ENCODE peak calls at places on chromosome 17, in seven cellular contexts. W is NCI-H460; P is PC-9; K is activated CD4-positive, alpha-beta T cell treated with anti-CD3 and anti-CD28 coated beads, Interleukin-2, amount 50 U/mL, for 1 hour; F is mucosa of descending colon; S is SK-MEL-5; B is left cardiac atrium. G is an unnamed sample.

GRCh38 chr17:36616391-36617029 is 15.1 kb downstream of the MRM1 start:
- DNase-seq in S (no peak), B (no peak), K (no peak), P (no peak), F (no peak), W (no peak), G (no peak)

GRCh38 chr17:10286324-10286723 is 86.5 kb downstream of the MYH13 start:
- DNase-seq in P (no peak), S (no peak), W (no peak), B (no peak), K (no peak), F (no peak), G (no peak)

GRCh38 chr17:8223356-8224063 is 13.1 kb upstream of the AURKB start:
- DNase-seq in B (peak; percentile 78), S (peak; percentile 71), F (peak; percentile 81), P (peak; percentile 46), W (peak; percentile 58), K (peak; percentile 52), G (no peak)

GRCh38 chr17:35849469-35850348 is 19.0 kb downstream of the HEATR9 start:
- DNase-seq in P (no peak), S (peak; percentile 80), F (peak; percentile 64), K (peak; percentile 41), W (peak; percentile 70), B (no peak), G (peak; percentile 35)

GRCh38 chr17:79188048-79188447 is 113.4 kb downstream of the ENGASE start:
- DNase-seq in S (peak; percentile 71), B (no peak), P (no peak), K (no peak), W (peak; percentile 25), F (peak; percentile 32), G (peak; percentile 37)

GRCh38 chr17:79852748-79853147 is 13.5 kb upstream of the CBX4 start:
- DNase-seq in B (no peak), W (no peak), F (no peak), K (no peak), P (peak; percentile 73), S (peak; percentile 57), G (no peak)

GRCh38 chr17:73820686-73821448 is 176.6 kb upstream of the SDK2 start:
- DNase-seq in P (no peak), B (no peak), K (no peak), F (peak; percentile 40), S (peak; percentile 60), W (no peak), G (no peak)

GRCh38 chr17:38539386-38539785 is 66.4 kb downstream of the SRCIN1 start:
- DNase-seq in B (no peak), F (no peak), P (no peak), S (no peak), K (no peak), W (no peak), G (no peak)

GRCh38 chr17:40427002-40427491 is 9.4 kb upstream of the TOP2A start:
- DNase-seq in F (no peak), K (no peak), S (no peak), W (no peak), B (no peak), P (no peak), G (no peak)

GRCh38 chr17:82598256-82599011 is 49.8 kb downstream of the WDR45B start:
- DNase-seq in P (no peak), F (no peak), K (no peak), B (no peak), S (no peak), W (no peak), G (no peak)

GRCh38 chr17:49445561-49445960 is 30.9 kb upstream of the PHB1 start:
- DNase-seq in K (no peak), F (no peak), B (no peak), P (no peak), W (no peak), S (no peak), G (no peak)

G was measured in GM18507.